ENCODE peak calls at places on chromosomes 11 and 22, in ten cellular contexts. M is T-cell; V is stromal cell of bone marrow; W is iPS DF 6.9; F is body of pancreas; O is fibroblast of mammary gland; X is Right ventricle myocardium superior; I is iPS DF 19.7; U is activated CD8-positive, alpha-beta memory T cell treated with anti-CD3 and anti-CD28 coated beads, Interleukin-2, amount 50 U/mL, for 4 hours; T is germinal center. R is an unnamed sample.

GRCh38 chr22:49553518-49554295 is 274.0 kb downstream of the BRD1 start:
- DNase-seq in U (no peak), I (no peak), X (peak; percentile 38), T (no peak), M (no peak), F (peak; percentile 2), O (no peak), W (no peak), V (no peak), R (peak; percentile 29)

GRCh38 chr22:30047364-30047738 is 32.9 kb upstream of the HORMAD2 start:
- DNase-seq in V (no peak), X (no peak), O (peak; percentile 18), F (no peak), T (peak; percentile 51), M (peak; percentile 24), I (peak; percentile 17), U (no peak), W (no peak), R (no peak)

GRCh38 chr11:95788921-95789505 is 569 bp downstream of the FAM76B start:
- DNase-seq in T (peak; percentile 46), V (peak; percentile 19), I (peak; percentile 9), F (peak; percentile 15), X (no peak), W (no peak), U (no peak), O (peak; percentile 45), M (peak; percentile 31), R (no peak)

GRCh38 chr22:50178871-50179869 is 6.5 kb upstream of the TRABD start:
- DNase-seq in V (no peak), M (no peak), X (peak; percentile 27), I (no peak), U (no peak), W (no peak), T (no peak), O (no peak), F (no peak), R (peak; percentile 46)

GRCh38 chr11:1693327-1694063 is 3.5 kb upstream of the KRTAP5-6 start:
- DNase-seq in F (peak; percentile 80), X (peak; percentile 88), V (peak; percentile 41), T (peak; percentile 80), U (peak; percentile 76), W (peak; percentile 63), I (peak; percentile 9), O (peak; percentile 44), M (peak; percentile 55), R (peak; percentile 85)

GRCh38 chr11:103295704-103296103 is 186.5 kb downstream of the DYNC2H1 start:
- DNase-seq in M (no peak), O (peak; percentile 11), I (no peak), V (no peak), W (no peak), F (no peak), X (no peak), T (no peak), U (no peak), R (no peak)

GRCh38 chr11:63614136-63614664 is at the start of gene PLAAT3:
- DNase-seq in V (no peak), O (no peak), T (peak; percentile 24), M (peak; percentile 14), X (peak; percentile 93), I (no peak), F (peak; percentile 79), U (peak; percentile 29), W (no peak), R (peak; percentile 92)

GRCh38 chr11:3160252-3161031 is 4.7 kb downstream of the OSBPL5 start:
- DNase-seq in X (peak; percentile 94), F (peak; percentile 83), I (peak; percentile 83), W (peak; percentile 86), T (no peak), U (no peak), V (peak; percentile 92), M (no peak), O (peak; percentile 92), R (peak; percentile 66)

GRCh38 chr22:46030241-46030880 is 53.4 kb upstream of the WNT7B start:
- DNase-seq in F (peak; percentile 9), U (no peak), I (no peak), T (no peak), X (peak; percentile 41), M (no peak), W (no peak), V (no peak), O (no peak), R (peak; percentile 10)

GRCh38 chr22:37187891-37188761 is at the start of gene C1QTNF6:
- DNase-seq in W (no peak), X (peak; percentile 77), T (no peak), F (no peak), V (no peak), O (peak; percentile 35), I (peak; percentile 82), U (no peak), M (no peak), R (peak; percentile 37)

GRCh38 chr22:44351685-44352377 is 39.1 kb upstream of the SHISAL1 start:
- DNase-seq in M (no peak), W (no peak), T (no peak), X (peak; percentile 44), V (peak; percentile 83), O (peak; percentile 89), I (no peak), F (no peak), U (no peak), R (no peak)

GRCh38 chr11:13119361-13119760 is 110.2 kb downstream of the RASSF10 start:
- DNase-seq in V (no peak), O (peak; percentile 41), M (no peak), X (no peak), U (no peak), F (no peak), I (no peak), T (no peak), W (no peak), R (no peak)

GRCh38 chr22:35085621-35086020 is 19.7 kb downstream of the ISX start:
- DNase-seq in T (no peak), W (no peak), U (no peak), F (no peak), M (no peak), I (no peak), V (no peak), X (no peak), O (no peak), R (no peak)

GRCh38 chr11:34907934-34908593 is 8.1 kb downstream of the APIP start:
- DNase-seq in U (no peak), V (no peak), T (no peak), M (no peak), X (no peak), F (no peak), I (no peak), W (no peak), O (no peak), R (no peak)

GRCh38 chr22:30210235-30210831 is 36.2 kb downstream of the LIF start:
- DNase-seq in F (peak; percentile 63), V (no peak), O (peak; percentile 69), I (no peak), W (no peak), U (no peak), T (no peak), X (no peak), M (no peak), R (no peak)

GRCh38 chr22:50698546-50698945 is 25.9 kb downstream of the SHANK3 start:
- DNase-seq in X (peak; percentile 38), T (no peak), M (no peak), U (no peak), W (no peak), O (no peak), I (no peak), F (no peak), V (no peak), R (peak; percentile 52)

GRCh38 chr22:50691521-50691920 is 18.9 kb downstream of the SHANK3 start:
- DNase-seq in T (no peak), W (no peak), U (no peak), O (peak; percentile 62), M (peak; percentile 39), V (peak; percentile 29), F (no peak), X (no peak), I (no peak), R (peak; percentile 63)

GRCh38 chr11:65932558-65932919 is 12.7 kb upstream of the TSGA10IP start:
- DNase-seq in I (no peak), V (no peak), T (no peak), F (no peak), W (no peak), X (no peak), U (no peak), M (no peak), O (no peak), R (no peak)

GRCh38 chr22:42296381-42296853 is 26.0 kb upstream of the TCF20 start:
- DNase-seq in W (no peak), U (peak; percentile 30), F (peak; percentile 53), V (no peak), I (no peak), T (peak; percentile 66), O (no peak), X (peak; percentile 71), M (no peak), R (no peak)

GRCh38 chr11:124891390-124891861 is 6.2 kb downstream of the ROBO4 start:
- DNase-seq in T (no peak), O (no peak), I (no peak), M (no peak), U (no peak), X (peak; percentile 72), V (no peak), W (no peak), F (no peak), R (no peak)

GRCh38 chr11:118605116-118605867 is 2.1 kb upstream of the PHLDB1 start:
- DNase-seq in V (peak; percentile 98), I (no peak), T (no peak), U (no peak), O (peak; percentile 99), M (no peak), X (peak; percentile 84), F (peak; percentile 51), W (no peak), R (no peak)

GRCh38 chr11:94895971-94896370 is 77.4 kb downstream of the CWC15 start:
- DNase-seq in X (no peak), V (peak; percentile 57), O (peak; percentile 89), T (no peak), W (no peak), M (no peak), I (no peak), F (no peak), U (no peak), R (no peak)

GRCh38 chr11:78202733-78203167 is 14.0 kb downstream of the USP35 start:
- DNase-seq in V (no peak), U (peak; percentile 42), I (no peak), M (peak; percentile 46), X (no peak), W (no peak), F (no peak), T (no peak), O (no peak), R (no peak)

GRCh38 chr22:19722175-19722914 is 994 bp upstream of the GP1BB start:
- DNase-seq in F (no peak), I (no peak), U (no peak), O (no peak), W (no peak), T (no peak), X (no peak), M (no peak), V (no peak), R (no peak)